ENCODE peak calls at places on chromosomes 12 and 14, in six cellular contexts. One of them, this sample, is unnamed. For H3K27me3 and H3K4me1, the result is how much of the 10 kb centered on the place peaks cover.

GRCh38 chr12:120388711-120389431 is 19.9 kb upstream of the MSI1 start:
- DNase-seq in pancreas: no peak
- DNase-seq in cardiac muscle cell: no peak
- DNase-seq in gastrocnemius medialis: no peak
- DNase-seq in esophagus squamous epithelium: no peak
- DNase-seq in HCT116: no peak
- DNase-seq in this sample: no peak

GRCh38 chr12:752673-753400 is 458 bp downstream of the WNK1 start:
- DNase-seq in esophagus squamous epithelium: no peak
- DNase-seq in gastrocnemius medialis: peak
- DNase-seq in pancreas: peak
- DNase-seq in HCT116: no peak
- DNase-seq in cardiac muscle cell: peak
- DNase-seq in this sample: peak

GRCh38 chr12:42201061-42201460 is 37.0 kb downstream of the YAF2 start:
- DNase-seq in cardiac muscle cell: no peak
- DNase-seq in esophagus squamous epithelium: no peak
- DNase-seq in HCT116: no peak
- DNase-seq in gastrocnemius medialis: no peak
- DNase-seq in pancreas: no peak
- DNase-seq in this sample: no peak

GRCh38 chr14:91223028-91223783 is 21.3 kb downstream of the GPR68 start:
- DNase-seq in HCT116: peak
- DNase-seq in esophagus squamous epithelium: no peak
- DNase-seq in pancreas: no peak
- DNase-seq in gastrocnemius medialis: no peak
- DNase-seq in cardiac muscle cell: no peak
- DNase-seq in this sample: no peak

GRCh38 chr14:32934891-32935633 is 3.6 kb upstream of the NPAS3 start:
- DNase-seq in HCT116: no peak
- DNase-seq in cardiac muscle cell: no peak
- DNase-seq in esophagus squamous epithelium: no peak
- DNase-seq in gastrocnemius medialis: no peak
- DNase-seq in pancreas: peak
- DNase-seq in this sample: peak

GRCh38 chr14:95337052-95337595 is 17.4 kb upstream of the CLMN start:
- DNase-seq in pancreas: no peak
- DNase-seq in cardiac muscle cell: no peak
- DNase-seq in HCT116: no peak
- DNase-seq in esophagus squamous epithelium: no peak
- DNase-seq in gastrocnemius medialis: no peak
- DNase-seq in this sample: no peak

GRCh38 chr14:54512393-54512792 is 2.7 kb downstream of the CGRRF1 start:
- DNase-seq in esophagus squamous epithelium: no peak
- DNase-seq in cardiac muscle cell: no peak
- DNase-seq in pancreas: no peak
- DNase-seq in gastrocnemius medialis: no peak
- DNase-seq in HCT116: no peak
- DNase-seq in this sample: no peak

GRCh38 chr14:56963381-56963780 is 153.1 kb upstream of the OTX2 start:
- DNase-seq in HCT116: no peak
- DNase-seq in pancreas: no peak
- DNase-seq in esophagus squamous epithelium: no peak
- DNase-seq in gastrocnemius medialis: no peak
- DNase-seq in cardiac muscle cell: no peak
- DNase-seq in this sample: no peak

GRCh38 chr12:116157845-116158267 is 119.6 kb downstream of the MED13L start:
- DNase-seq in gastrocnemius medialis: no peak
- DNase-seq in pancreas: no peak
- DNase-seq in esophagus squamous epithelium: no peak
- DNase-seq in HCT116: no peak
- DNase-seq in cardiac muscle cell: peak
- DNase-seq in this sample: no peak

GRCh38 chr12:15629761-15630160 is 159.4 kb downstream of the EPS8 start:
- DNase-seq in pancreas: no peak
- DNase-seq in gastrocnemius medialis: no peak
- DNase-seq in HCT116: no peak
- DNase-seq in esophagus squamous epithelium: no peak
- DNase-seq in cardiac muscle cell: peak
- DNase-seq in this sample: no peak

GRCh38 chr14:32189806-32190205 is 12.0 kb upstream of the RNU6-7 start:
- DNase-seq in HCT116: no peak
- DNase-seq in pancreas: no peak
- DNase-seq in gastrocnemius medialis: no peak
- DNase-seq in esophagus squamous epithelium: no peak
- DNase-seq in cardiac muscle cell: no peak
- DNase-seq in this sample: no peak

GRCh38 chr14:75418779-75419768 is 8.7 kb upstream of the JDP2 start:
- DNase-seq in gastrocnemius medialis: peak
- DNase-seq in cardiac muscle cell: peak
- DNase-seq in pancreas: peak
- DNase-seq in HCT116: peak
- DNase-seq in esophagus squamous epithelium: no peak
- DNase-seq in this sample: no peak

GRCh38 chr14:89294060-89294459 is 123.0 kb downstream of the FOXN3 start:
- DNase-seq in cardiac muscle cell: no peak
- DNase-seq in gastrocnemius medialis: no peak
- DNase-seq in HCT116: no peak
- DNase-seq in esophagus squamous epithelium: no peak
- DNase-seq in pancreas: no peak
- DNase-seq in this sample: no peak
- H3K4me3 ChIP-seq in cardiac muscle cell: no peak
- H3K4me3 ChIP-seq in gastrocnemius medialis: no peak
- H3K4me3 ChIP-seq in HCT116: no peak
- H3K4me3 ChIP-seq in esophagus squamous epithelium: no peak
- H3K4me3 ChIP-seq in pancreas: no peak
- H3K4me3 ChIP-seq in this sample: no peak

GRCh38 chr12:48968467-48968866 is 3.1 kb downstream of the WNT10B start:
- DNase-seq in pancreas: no peak
- DNase-seq in gastrocnemius medialis: no peak
- DNase-seq in esophagus squamous epithelium: no peak
- DNase-seq in cardiac muscle cell: no peak
- DNase-seq in HCT116: no peak
- DNase-seq in this sample: no peak
- H3K27me3 ChIP-seq in pancreas: under half
- H3K27me3 ChIP-seq in gastrocnemius medialis: under half
- H3K27me3 ChIP-seq in esophagus squamous epithelium: under half
- H3K27me3 ChIP-seq in cardiac muscle cell: half or more
- H3K27me3 ChIP-seq in HCT116: under half
- H3K27me3 ChIP-seq in this sample: under half

GRCh38 chr14:104676694-104677505 is 12.5 kb upstream of the INF2 start:
- DNase-seq in HCT116: no peak
- DNase-seq in pancreas: peak
- DNase-seq in cardiac muscle cell: no peak
- DNase-seq in esophagus squamous epithelium: no peak
- DNase-seq in gastrocnemius medialis: no peak
- DNase-seq in this sample: peak

GRCh38 chr14:104680056-104680805 is 9.2 kb upstream of the INF2 start:
- DNase-seq in gastrocnemius medialis: no peak
- DNase-seq in cardiac muscle cell: peak
- DNase-seq in HCT116: no peak
- DNase-seq in pancreas: peak
- DNase-seq in esophagus squamous epithelium: no peak
- DNase-seq in this sample: no peak

GRCh38 chr14:104677506-104678332 is 11.7 kb upstream of the INF2 start:
- DNase-seq in esophagus squamous epithelium: no peak
- DNase-seq in HCT116: no peak
- DNase-seq in cardiac muscle cell: peak
- DNase-seq in pancreas: peak
- DNase-seq in gastrocnemius medialis: peak
- DNase-seq in this sample: peak

GRCh38 chr14:104678901-104679705 is 10.3 kb upstream of the INF2 start:
- DNase-seq in pancreas: peak
- DNase-seq in gastrocnemius medialis: no peak
- DNase-seq in HCT116: no peak
- DNase-seq in cardiac muscle cell: no peak
- DNase-seq in esophagus squamous epithelium: no peak
- DNase-seq in this sample: no peak

DNA sequence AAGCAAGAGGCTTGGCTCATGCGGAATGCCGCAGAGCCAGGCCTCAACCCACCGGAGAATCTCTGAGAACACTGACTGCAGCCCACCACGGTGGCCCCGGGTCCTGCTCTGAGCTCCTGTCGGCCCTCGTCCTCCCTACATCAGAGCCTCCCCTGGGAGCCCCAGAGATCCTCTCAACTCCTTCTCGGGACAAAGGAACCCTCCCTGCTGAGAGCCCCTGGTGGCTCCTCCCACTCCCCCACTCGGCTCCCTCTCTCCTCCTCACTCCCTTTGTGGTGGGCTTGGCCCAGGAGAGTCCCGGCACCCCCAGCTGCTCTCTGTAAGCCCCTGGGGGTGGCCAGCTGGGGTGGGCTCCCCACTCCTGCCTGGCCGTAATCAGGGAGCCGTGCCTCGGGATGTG is 11.1 kb upstream of the INF2 start:
- DNase-seq in pancreas: peak
- DNase-seq in esophagus squamous epithelium: no peak
- DNase-seq in cardiac muscle cell: peak
- DNase-seq in gastrocnemius medialis: no peak
- DNase-seq in HCT116: no peak
- DNase-seq in this sample: peak
- H3K4me1 ChIP-seq in pancreas: under half
- H3K4me1 ChIP-seq in esophagus squamous epithelium: half or more
- H3K4me1 ChIP-seq in cardiac muscle cell: half or more
- H3K4me1 ChIP-seq in gastrocnemius medialis: under half
- H3K4me1 ChIP-seq in HCT116: half or more
- H3K4me1 ChIP-seq in this sample: under half

GRCh38 chr12:6950401-6950801 is 755 bp upstream of the PTPN6 start:
- DNase-seq in esophagus squamous epithelium: no peak
- DNase-seq in pancreas: peak
- DNase-seq in HCT116: no peak
- DNase-seq in gastrocnemius medialis: no peak
- DNase-seq in cardiac muscle cell: no peak
- DNase-seq in this sample: peak

GRCh38 chr12:6952860-6953416 is 1.8 kb downstream of the PTPN6 start:
- DNase-seq in gastrocnemius medialis: no peak
- DNase-seq in pancreas: peak
- DNase-seq in HCT116: no peak
- DNase-seq in cardiac muscle cell: no peak
- DNase-seq in esophagus squamous epithelium: no peak
- DNase-seq in this sample: no peak

GRCh38 chr12:6952121-6952859 is 1.1 kb downstream of the PTPN6 start:
- DNase-seq in pancreas: peak
- DNase-seq in esophagus squamous epithelium: no peak
- DNase-seq in cardiac muscle cell: no peak
- DNase-seq in gastrocnemius medialis: no peak
- DNase-seq in HCT116: no peak
- DNase-seq in this sample: peak

GRCh38 chr12:6951551-6952120 is 480 bp downstream of the PTPN6 start:
- DNase-seq in esophagus squamous epithelium: no peak
- DNase-seq in cardiac muscle cell: no peak
- DNase-seq in pancreas: peak
- DNase-seq in gastrocnemius medialis: no peak
- DNase-seq in HCT116: no peak
- DNase-seq in this sample: peak

GRCh38 chr12:6950944-6951540 is at the start of gene PTPN6:
- DNase-seq in esophagus squamous epithelium: no peak
- DNase-seq in gastrocnemius medialis: no peak
- DNase-seq in cardiac muscle cell: no peak
- DNase-seq in HCT116: no peak
- DNase-seq in pancreas: peak
- DNase-seq in this sample: peak
- H3K4me3 ChIP-seq in esophagus squamous epithelium: peak
- H3K4me3 ChIP-seq in gastrocnemius medialis: no peak
- H3K4me3 ChIP-seq in cardiac muscle cell: no peak
- H3K4me3 ChIP-seq in HCT116: no peak
- H3K4me3 ChIP-seq in pancreas: no peak
- H3K4me3 ChIP-seq in this sample: peak

This sample was measured in left lung.